ENCODE peak calls at places on chromosomes 3 and 15, in eight cellular contexts. G, E, W, U, Z, X, P and N are unnamed samples.
A peak's percentile ranks its signal among the peaks of the same experiment; 100 is the strongest.

GRCh38 chr3:12662593-12663310 is 1.2 kb downstream of the RAF1 start:
- DNase-seq in P (no peak), E (peak; percentile 60), U (peak; percentile 30), Z (no peak), G (no peak), X (no peak), W (no peak), N (peak; percentile 51)

GRCh38 chr3:45011756-45012441 is 14.2 kb upstream of the CLEC3B start:
- DNase-seq in U (no peak), G (peak; percentile 89), E (no peak), Z (no peak), X (no peak), P (no peak), W (no peak), N (peak; percentile 41)

GRCh38 chr3:71138410-71138809 is 445.1 kb downstream of the FOXP1 start:
- DNase-seq in P (no peak), X (no peak), U (no peak), E (no peak), Z (no peak), G (no peak), W (no peak), N (no peak)

GRCh38 chr15:52011711-52012144 is 7.3 kb upstream of the MAPK6 start:
- DNase-seq in G (no peak), U (peak; percentile 25), E (no peak), P (no peak), X (no peak), W (no peak), Z (peak; percentile 50), N (no peak)

GRCh38 chr3:149673393-149673792 is 15.6 kb upstream of the WWTR1 start:
- DNase-seq in X (no peak), Z (no peak), G (no peak), E (no peak), P (no peak), W (no peak), U (no peak), N (no peak)

GRCh38 chr15:58060575-58060974 is 4.9 kb downstream of the ALDH1A2 start:
- DNase-seq in X (no peak), P (no peak), U (no peak), Z (no peak), W (no peak), E (no peak), G (no peak), N (no peak)

GRCh38 chr15:83207622-83208356 is at the start of gene HDGFL3:
- DNase-seq in G (peak; percentile 81), X (peak; percentile 87), U (peak; percentile 44), Z (no peak), W (peak; percentile 72), P (no peak), E (peak; percentile 32), N (peak; percentile 45)

GRCh38 chr15:33994005-33994615 is 25.8 kb downstream of the CHRM5 start:
- DNase-seq in E (no peak), P (peak; percentile 22), Z (peak; percentile 45), W (no peak), G (no peak), U (no peak), X (no peak), N (no peak)

GRCh38 chr3:10332481-10333358 is 11.8 kb upstream of the SEC13 start:
- DNase-seq in Z (no peak), W (no peak), E (no peak), G (no peak), X (no peak), P (no peak), U (no peak), N (no peak)

GRCh38 chr3:111277226-111277625 is 205.6 kb downstream of the NECTIN3 start:
- DNase-seq in W (no peak), G (no peak), X (no peak), P (no peak), U (no peak), Z (no peak), E (no peak), N (no peak)

GRCh38 chr15:62665449-62665848 is 377.1 kb upstream of the TPM1 start:
- DNase-seq in G (no peak), E (no peak), W (no peak), P (no peak), Z (peak; percentile 26), X (no peak), U (no peak), N (no peak)

GRCh38 chr3:193869221-193870201 is 266.4 kb upstream of the HES1 start:
- DNase-seq in Z (no peak), U (no peak), W (peak; percentile 58), X (no peak), G (peak; percentile 73), P (peak; percentile 79), E (no peak), N (no peak)

GRCh38 chr3:88912294-88913014 is 195.0 kb upstream of the EPHA3 start:
- DNase-seq in Z (no peak), P (no peak), U (no peak), E (no peak), X (no peak), G (no peak), W (no peak), N (no peak)

GRCh38 chr3:132753946-132754345 is 31.7 kb upstream of the NPHP3 start:
- DNase-seq in U (no peak), X (no peak), W (no peak), Z (no peak), P (no peak), E (no peak), G (no peak), N (no peak)

DNA sequence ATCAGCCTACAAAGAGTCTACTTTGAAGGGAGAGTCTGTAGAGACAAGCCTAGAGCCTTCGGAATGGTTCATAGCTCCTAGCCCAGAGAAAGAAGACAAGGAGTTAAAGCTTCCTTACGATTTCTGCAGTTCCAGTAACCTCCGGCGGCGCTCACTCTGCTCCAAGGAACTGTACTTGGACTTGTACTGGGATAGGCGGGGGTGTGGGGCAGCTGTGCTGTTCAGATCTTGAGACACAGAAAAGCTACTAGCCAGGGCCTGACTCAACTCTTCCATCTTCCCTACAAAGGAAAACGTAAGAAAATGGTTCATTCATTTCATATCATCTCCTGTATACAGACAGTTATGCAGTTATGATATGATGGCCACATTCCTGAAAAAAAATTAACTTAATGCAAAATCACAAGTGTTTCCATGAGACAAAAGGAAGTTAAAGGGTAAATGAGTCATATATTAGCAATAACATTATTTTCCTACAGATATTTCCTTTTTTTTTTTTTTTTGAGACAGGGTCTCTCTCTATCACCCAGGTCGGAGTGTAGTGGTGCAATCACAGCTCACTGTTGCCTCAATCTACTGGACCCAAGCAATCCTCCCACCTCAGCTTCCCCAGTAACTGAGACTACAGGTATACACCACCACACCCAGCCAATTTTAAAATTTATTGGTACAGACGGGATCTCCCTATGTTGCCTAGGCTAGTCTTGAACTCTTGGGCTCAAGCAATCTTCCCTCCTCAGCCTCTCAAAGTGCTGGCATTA is 4.6 kb downstream of the SNUPN start:
- DNase-seq in X (peak; percentile 94), W (peak; percentile 71), U (peak; percentile 31), E (peak; percentile 79), Z (no peak), G (peak; percentile 94), P (no peak), N (peak; percentile 67)
- TF ChIP-seq POLR2AphosphoS5 in X (no peak), W (no peak), U (peak; percentile 30), E (no peak), Z (no peak), G (peak; percentile 16), P (no peak), N (no peak)

GRCh38 chr3:191342391-191342790 is 12.1 kb upstream of the UTS2B start:
- DNase-seq in U (no peak), Z (no peak), X (no peak), W (no peak), E (peak; percentile 23), G (no peak), P (no peak), N (no peak)
- H3K4me1 ChIP-seq in U (no peaks in the 10 kb centered on the region), Z (peaks cover 65% of the 10 kb centered on the region), X (peaks cover 41% of the 10 kb centered on the region), W (no peaks in the 10 kb centered on the region), E (peaks cover 21% of the 10 kb centered on the region), G (peaks cover 68% of the 10 kb centered on the region), P (peaks cover 6% of the 10 kb centered on the region), N (peaks cover 17% of the 10 kb centered on the region)

GRCh38 chr3:47104259-47104658 is 59.7 kb downstream of the SETD2 start:
- DNase-seq in U (no peak), E (no peak), X (no peak), G (no peak), P (no peak), Z (no peak), W (no peak), N (no peak)

GRCh38 chr3:47098910-47099309 is 65.0 kb downstream of the SETD2 start:
- DNase-seq in W (no peak), G (no peak), X (no peak), Z (no peak), P (no peak), E (no peak), U (no peak), N (no peak)

GRCh38 chr3:47109393-47109792 is 54.5 kb downstream of the SETD2 start:
- DNase-seq in G (no peak), X (no peak), P (no peak), U (no peak), W (no peak), E (no peak), Z (no peak), N (no peak)

GRCh38 chr3:47108546-47108945 is 55.4 kb downstream of the SETD2 start:
- DNase-seq in E (no peak), X (no peak), W (no peak), Z (no peak), U (no peak), G (no peak), P (no peak), N (no peak)

DNA sequence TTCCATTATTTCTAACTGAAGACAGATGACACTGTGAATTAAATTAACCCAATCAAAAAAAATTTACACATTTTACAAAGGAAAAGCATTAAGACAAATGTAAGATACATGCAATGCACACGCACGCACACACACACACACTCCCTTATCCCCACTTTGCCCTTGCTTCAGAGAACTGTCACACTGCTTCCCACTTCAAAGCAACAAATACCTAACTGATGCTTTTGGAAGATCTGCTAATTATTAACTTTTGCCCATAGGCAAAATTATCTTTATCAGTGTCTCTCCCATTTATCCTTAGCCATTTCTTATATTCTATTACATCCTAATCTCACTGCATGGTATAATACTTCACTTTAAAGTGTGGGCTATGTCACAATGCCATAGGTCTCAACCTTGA is 60.3 kb downstream of the SETD2 start:
- DNase-seq in Z (peak; percentile 74), X (no peak), W (no peak), U (no peak), P (no peak), G (no peak), E (no peak), N (no peak)
- H3K9me3 ChIP-seq in Z (no peaks in the 10 kb centered on the region), X (no peaks in the 10 kb centered on the region), W (no peaks in the 10 kb centered on the region), U (no peaks in the 10 kb centered on the region), P (no peaks in the 10 kb centered on the region), G (no peaks in the 10 kb centered on the region), E (no peaks in the 10 kb centered on the region), N (no peaks in the 10 kb centered on the region)

DNA sequence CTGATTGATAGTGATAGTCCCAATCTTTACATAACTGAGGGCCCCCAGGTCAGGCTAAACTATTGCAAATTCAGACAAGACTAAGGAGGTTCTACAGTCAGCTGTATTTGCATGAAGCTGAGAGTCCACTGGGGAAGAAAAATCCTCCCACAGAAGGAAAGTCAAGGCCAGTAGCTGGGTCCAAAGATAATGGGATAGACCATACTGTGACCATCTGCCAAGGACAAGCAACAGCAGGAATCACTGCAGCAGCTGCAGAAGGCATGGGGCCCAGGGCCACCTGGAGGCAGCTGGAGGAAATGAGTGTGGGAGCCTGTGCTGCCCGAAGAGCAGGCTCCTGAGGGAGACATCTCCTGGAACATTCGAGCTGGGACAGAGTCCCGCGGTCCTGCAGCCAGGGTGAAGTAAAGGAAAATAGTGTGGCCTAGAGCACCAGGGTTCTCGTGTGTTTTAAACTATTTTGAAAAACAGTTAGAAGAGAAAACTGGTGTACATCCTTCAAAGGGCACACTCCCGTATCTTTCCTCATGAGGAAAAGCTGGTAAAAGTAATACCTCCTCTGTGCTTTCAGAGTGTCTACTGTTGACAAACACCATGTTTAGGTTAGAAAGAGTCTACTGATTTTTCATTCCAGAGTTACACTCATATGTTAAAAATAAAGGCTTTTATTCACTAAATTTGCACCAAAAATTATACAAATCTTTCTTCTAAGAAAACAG is 13.1 kb upstream of the TMEM212 start:
- DNase-seq in U (peak; percentile 38), Z (peak; percentile 81), G (peak; percentile 89), X (no peak), E (peak; percentile 84), P (no peak), W (peak; percentile 57), N (peak; percentile 72)
- TF ChIP-seq POLR2AphosphoS5 in U (peak; percentile 39), Z (no peak), G (no peak), X (no peak), E (peak; percentile 57), P (no peak), W (no peak), N (peak; percentile 65)